ENCODE peak calls at places on chromosomes 2 and 18, in ten cellular contexts. One of them, this sample, is unnamed.

GRCh38 chr2:183227191-183227590 is 102.9 kb downstream of the NUP35 start:
- DNase-seq in endothelial cell of umbilical vein: no peak
- DNase-seq in dorsolateral prefrontal cortex: no peak
- DNase-seq in GM10248: no peak
- DNase-seq in psoas muscle: no peak
- DNase-seq in T-helper 2 cell: no peak
- DNase-seq in GM04504: no peak
- DNase-seq in CD8-positive, alpha-beta memory T cell: no peak
- DNase-seq in CD4-positive, alpha-beta T cell: no peak
- DNase-seq in NCI-H226: no peak
- DNase-seq in this sample: no peak

GRCh38 chr18:7002107-7002506 is 115.5 kb downstream of the LAMA1 start:
- DNase-seq in endothelial cell of umbilical vein: no peak
- DNase-seq in dorsolateral prefrontal cortex: no peak
- DNase-seq in GM10248: no peak
- DNase-seq in psoas muscle: no peak
- DNase-seq in T-helper 2 cell: no peak
- DNase-seq in GM04504: no peak
- DNase-seq in CD8-positive, alpha-beta memory T cell: no peak
- DNase-seq in CD4-positive, alpha-beta T cell: no peak
- DNase-seq in NCI-H226: no peak
- DNase-seq in this sample: no peak

GRCh38 chr2:229943770-229944449 is 21.6 kb downstream of the FBXO36 start:
- DNase-seq in endothelial cell of umbilical vein: no peak
- DNase-seq in dorsolateral prefrontal cortex: no peak
- DNase-seq in GM10248: no peak
- DNase-seq in psoas muscle: no peak
- DNase-seq in T-helper 2 cell: no peak
- DNase-seq in GM04504: no peak
- DNase-seq in CD8-positive, alpha-beta memory T cell: no peak
- DNase-seq in CD4-positive, alpha-beta T cell: no peak
- DNase-seq in NCI-H226: no peak
- DNase-seq in this sample: peak

GRCh38 chr2:168992591-168993349 is 38.4 kb downstream of the ABCB11 start:
- DNase-seq in endothelial cell of umbilical vein: peak
- DNase-seq in dorsolateral prefrontal cortex: no peak
- DNase-seq in GM10248: no peak
- DNase-seq in psoas muscle: no peak
- DNase-seq in T-helper 2 cell: no peak
- DNase-seq in GM04504: no peak
- DNase-seq in CD8-positive, alpha-beta memory T cell: no peak
- DNase-seq in CD4-positive, alpha-beta T cell: no peak
- DNase-seq in NCI-H226: peak
- DNase-seq in this sample: peak

GRCh38 chr2:80496770-80497169 is 192.2 kb upstream of the LRRTM1 start:
- DNase-seq in endothelial cell of umbilical vein: no peak
- DNase-seq in dorsolateral prefrontal cortex: no peak
- DNase-seq in GM10248: no peak
- DNase-seq in psoas muscle: no peak
- DNase-seq in T-helper 2 cell: no peak
- DNase-seq in GM04504: peak
- DNase-seq in CD8-positive, alpha-beta memory T cell: no peak
- DNase-seq in CD4-positive, alpha-beta T cell: no peak
- DNase-seq in NCI-H226: no peak
- DNase-seq in this sample: no peak

GRCh38 chr18:58264846-58265245 is 220.8 kb downstream of the NEDD4L start:
- DNase-seq in endothelial cell of umbilical vein: no peak
- DNase-seq in dorsolateral prefrontal cortex: no peak
- DNase-seq in GM10248: no peak
- DNase-seq in psoas muscle: no peak
- DNase-seq in T-helper 2 cell: no peak
- DNase-seq in GM04504: no peak
- DNase-seq in CD8-positive, alpha-beta memory T cell: no peak
- DNase-seq in CD4-positive, alpha-beta T cell: no peak
- DNase-seq in NCI-H226: no peak
- DNase-seq in this sample: no peak

GRCh38 chr18:49524349-49524748 is 37.3 kb upstream of the C18orf32 start:
- DNase-seq in endothelial cell of umbilical vein: peak
- DNase-seq in dorsolateral prefrontal cortex: no peak
- DNase-seq in GM10248: no peak
- DNase-seq in psoas muscle: no peak
- DNase-seq in T-helper 2 cell: no peak
- DNase-seq in GM04504: no peak
- DNase-seq in CD8-positive, alpha-beta memory T cell: no peak
- DNase-seq in CD4-positive, alpha-beta T cell: no peak
- DNase-seq in NCI-H226: no peak
- DNase-seq in this sample: no peak

GRCh38 chr2:28381225-28382180 is 11.2 kb upstream of the FOSL2 start:
- DNase-seq in endothelial cell of umbilical vein: no peak
- DNase-seq in dorsolateral prefrontal cortex: no peak
- DNase-seq in GM10248: no peak
- DNase-seq in psoas muscle: no peak
- DNase-seq in T-helper 2 cell: no peak
- DNase-seq in GM04504: no peak
- DNase-seq in CD8-positive, alpha-beta memory T cell: peak
- DNase-seq in CD4-positive, alpha-beta T cell: no peak
- DNase-seq in NCI-H226: no peak
- DNase-seq in this sample: no peak

GRCh38 chr2:157246212-157247067 is 11.1 kb upstream of the GALNT5 start:
- DNase-seq in endothelial cell of umbilical vein: no peak
- DNase-seq in dorsolateral prefrontal cortex: no peak
- DNase-seq in GM10248: peak
- DNase-seq in psoas muscle: no peak
- DNase-seq in T-helper 2 cell: no peak
- DNase-seq in GM04504: peak
- DNase-seq in CD8-positive, alpha-beta memory T cell: no peak
- DNase-seq in CD4-positive, alpha-beta T cell: no peak
- DNase-seq in NCI-H226: peak
- DNase-seq in this sample: no peak

GRCh38 chr2:64230540-64230939 is 86.3 kb upstream of the PELI1 start:
- DNase-seq in endothelial cell of umbilical vein: no peak
- DNase-seq in dorsolateral prefrontal cortex: no peak
- DNase-seq in GM10248: no peak
- DNase-seq in psoas muscle: no peak
- DNase-seq in T-helper 2 cell: no peak
- DNase-seq in GM04504: no peak
- DNase-seq in CD8-positive, alpha-beta memory T cell: no peak
- DNase-seq in CD4-positive, alpha-beta T cell: no peak
- DNase-seq in NCI-H226: peak
- DNase-seq in this sample: no peak

GRCh38 chr2:203667838-203668237 is 38.6 kb upstream of the CD28 start:
- DNase-seq in endothelial cell of umbilical vein: no peak
- DNase-seq in dorsolateral prefrontal cortex: no peak
- DNase-seq in GM10248: no peak
- DNase-seq in psoas muscle: no peak
- DNase-seq in T-helper 2 cell: no peak
- DNase-seq in GM04504: no peak
- DNase-seq in CD8-positive, alpha-beta memory T cell: no peak
- DNase-seq in CD4-positive, alpha-beta T cell: no peak
- DNase-seq in NCI-H226: no peak
- DNase-seq in this sample: no peak

GRCh38 chr2:6922201-6922656 is 5.0 kb downstream of the RNF144A start:
- DNase-seq in endothelial cell of umbilical vein: no peak
- DNase-seq in dorsolateral prefrontal cortex: no peak
- DNase-seq in GM10248: no peak
- DNase-seq in psoas muscle: no peak
- DNase-seq in T-helper 2 cell: no peak
- DNase-seq in GM04504: no peak
- DNase-seq in CD8-positive, alpha-beta memory T cell: no peak
- DNase-seq in CD4-positive, alpha-beta T cell: no peak
- DNase-seq in NCI-H226: no peak
- DNase-seq in this sample: peak

GRCh38 chr2:217125004-217125403 is 265.1 kb upstream of the TNP1 start:
- DNase-seq in endothelial cell of umbilical vein: no peak
- DNase-seq in dorsolateral prefrontal cortex: no peak
- DNase-seq in GM10248: no peak
- DNase-seq in psoas muscle: no peak
- DNase-seq in T-helper 2 cell: no peak
- DNase-seq in GM04504: no peak
- DNase-seq in CD8-positive, alpha-beta memory T cell: no peak
- DNase-seq in CD4-positive, alpha-beta T cell: no peak
- DNase-seq in NCI-H226: no peak
- DNase-seq in this sample: no peak

GRCh38 chr2:212863185-212863588 is 288.2 kb downstream of the IKZF2 start:
- DNase-seq in endothelial cell of umbilical vein: peak
- DNase-seq in dorsolateral prefrontal cortex: no peak
- DNase-seq in GM10248: peak
- DNase-seq in psoas muscle: no peak
- DNase-seq in T-helper 2 cell: no peak
- DNase-seq in GM04504: no peak
- DNase-seq in CD8-positive, alpha-beta memory T cell: no peak
- DNase-seq in CD4-positive, alpha-beta T cell: no peak
- DNase-seq in NCI-H226: no peak
- DNase-seq in this sample: peak

GRCh38 chr2:132971310-132972061 is 301.5 kb upstream of the LYPD1 start:
- DNase-seq in endothelial cell of umbilical vein: no peak
- DNase-seq in dorsolateral prefrontal cortex: no peak
- DNase-seq in GM10248: no peak
- DNase-seq in psoas muscle: no peak
- DNase-seq in T-helper 2 cell: no peak
- DNase-seq in GM04504: no peak
- DNase-seq in CD8-positive, alpha-beta memory T cell: no peak
- DNase-seq in CD4-positive, alpha-beta T cell: no peak
- DNase-seq in NCI-H226: no peak
- DNase-seq in this sample: no peak

GRCh38 chr2:127108090-127108523 is 1.2 kb upstream of the BIN1 start:
- DNase-seq in endothelial cell of umbilical vein: no peak
- DNase-seq in dorsolateral prefrontal cortex: peak
- DNase-seq in GM10248: no peak
- DNase-seq in psoas muscle: no peak
- DNase-seq in T-helper 2 cell: no peak
- DNase-seq in GM04504: no peak
- DNase-seq in CD8-positive, alpha-beta memory T cell: no peak
- DNase-seq in CD4-positive, alpha-beta T cell: no peak
- DNase-seq in NCI-H226: no peak
- DNase-seq in this sample: no peak

GRCh38 chr2:177187631-177188312 is 24.8 kb upstream of the HNRNPA3 start:
- DNase-seq in endothelial cell of umbilical vein: no peak
- DNase-seq in dorsolateral prefrontal cortex: no peak
- DNase-seq in GM10248: no peak
- DNase-seq in psoas muscle: no peak
- DNase-seq in T-helper 2 cell: no peak
- DNase-seq in GM04504: no peak
- DNase-seq in CD8-positive, alpha-beta memory T cell: no peak
- DNase-seq in CD4-positive, alpha-beta T cell: no peak
- DNase-seq in NCI-H226: no peak
- DNase-seq in this sample: no peak

GRCh38 chr2:75025216-75025615 is 66.8 kb downstream of the POLE4 start:
- DNase-seq in endothelial cell of umbilical vein: no peak
- DNase-seq in dorsolateral prefrontal cortex: no peak
- DNase-seq in GM10248: no peak
- DNase-seq in psoas muscle: no peak
- DNase-seq in T-helper 2 cell: no peak
- DNase-seq in GM04504: no peak
- DNase-seq in CD8-positive, alpha-beta memory T cell: no peak
- DNase-seq in CD4-positive, alpha-beta T cell: no peak
- DNase-seq in NCI-H226: no peak
- DNase-seq in this sample: no peak

GRCh38 chr2:185934232-185934631 is 195.6 kb downstream of the FSIP2 start:
- DNase-seq in endothelial cell of umbilical vein: no peak
- DNase-seq in dorsolateral prefrontal cortex: no peak
- DNase-seq in GM10248: no peak
- DNase-seq in psoas muscle: no peak
- DNase-seq in T-helper 2 cell: no peak
- DNase-seq in GM04504: no peak
- DNase-seq in CD8-positive, alpha-beta memory T cell: no peak
- DNase-seq in CD4-positive, alpha-beta T cell: no peak
- DNase-seq in NCI-H226: no peak
- DNase-seq in this sample: no peak

GRCh38 chr2:16062471-16063250 is 122.3 kb downstream of the MYCN start:
- DNase-seq in endothelial cell of umbilical vein: no peak
- DNase-seq in dorsolateral prefrontal cortex: no peak
- DNase-seq in GM10248: no peak
- DNase-seq in psoas muscle: no peak
- DNase-seq in T-helper 2 cell: no peak
- DNase-seq in GM04504: no peak
- DNase-seq in CD8-positive, alpha-beta memory T cell: no peak
- DNase-seq in CD4-positive, alpha-beta T cell: no peak
- DNase-seq in NCI-H226: no peak
- DNase-seq in this sample: no peak

GRCh38 chr2:86302320-86302719 is 35.1 kb downstream of the REEP1 start:
- DNase-seq in endothelial cell of umbilical vein: no peak
- DNase-seq in dorsolateral prefrontal cortex: no peak
- DNase-seq in GM10248: no peak
- DNase-seq in psoas muscle: no peak
- DNase-seq in T-helper 2 cell: no peak
- DNase-seq in GM04504: no peak
- DNase-seq in CD8-positive, alpha-beta memory T cell: no peak
- DNase-seq in CD4-positive, alpha-beta T cell: no peak
- DNase-seq in NCI-H226: peak
- DNase-seq in this sample: no peak

GRCh38 chr2:158025263-158025996 is 76.2 kb upstream of the UPP2 start:
- DNase-seq in endothelial cell of umbilical vein: no peak
- DNase-seq in dorsolateral prefrontal cortex: no peak
- DNase-seq in GM10248: no peak
- DNase-seq in psoas muscle: no peak
- DNase-seq in T-helper 2 cell: no peak
- DNase-seq in GM04504: peak
- DNase-seq in CD8-positive, alpha-beta memory T cell: no peak
- DNase-seq in CD4-positive, alpha-beta T cell: no peak
- DNase-seq in NCI-H226: no peak
- DNase-seq in this sample: no peak

GRCh38 chr2:43178602-43179542 is 47.5 kb downstream of the ZFP36L2 start:
- DNase-seq in endothelial cell of umbilical vein: peak
- DNase-seq in dorsolateral prefrontal cortex: no peak
- DNase-seq in GM10248: no peak
- DNase-seq in psoas muscle: peak
- DNase-seq in T-helper 2 cell: no peak
- DNase-seq in GM04504: peak
- DNase-seq in CD8-positive, alpha-beta memory T cell: no peak
- DNase-seq in CD4-positive, alpha-beta T cell: peak
- DNase-seq in NCI-H226: peak
- DNase-seq in this sample: peak

GRCh38 chr2:218010116-218010837 is 7.5 kb upstream of the TNS1 start:
- DNase-seq in endothelial cell of umbilical vein: peak
- DNase-seq in dorsolateral prefrontal cortex: no peak
- DNase-seq in GM10248: peak
- DNase-seq in psoas muscle: peak
- DNase-seq in T-helper 2 cell: no peak
- DNase-seq in GM04504: no peak
- DNase-seq in CD8-positive, alpha-beta memory T cell: no peak
- DNase-seq in CD4-positive, alpha-beta T cell: peak
- DNase-seq in NCI-H226: peak
- DNase-seq in this sample: peak

GRCh38 chr2:130388221-130388907 is 32.5 kb downstream of the PTPN18 start:
- DNase-seq in endothelial cell of umbilical vein: no peak
- DNase-seq in dorsolateral prefrontal cortex: no peak
- DNase-seq in GM10248: no peak
- DNase-seq in psoas muscle: no peak
- DNase-seq in T-helper 2 cell: no peak
- DNase-seq in GM04504: no peak
- DNase-seq in CD8-positive, alpha-beta memory T cell: no peak
- DNase-seq in CD4-positive, alpha-beta T cell: no peak
- DNase-seq in NCI-H226: no peak
- DNase-seq in this sample: no peak

GRCh38 chr18:45324081-45324480 is 291.2 kb upstream of the SLC14A2 start:
- DNase-seq in endothelial cell of umbilical vein: no peak
- DNase-seq in dorsolateral prefrontal cortex: no peak
- DNase-seq in GM10248: no peak
- DNase-seq in psoas muscle: no peak
- DNase-seq in T-helper 2 cell: no peak
- DNase-seq in GM04504: no peak
- DNase-seq in CD8-positive, alpha-beta memory T cell: no peak
- DNase-seq in CD4-positive, alpha-beta T cell: no peak
- DNase-seq in NCI-H226: no peak
- DNase-seq in this sample: no peak

GRCh38 chr18:71036783-71037182 is 747.9 kb downstream of the SOCS6 start:
- DNase-seq in endothelial cell of umbilical vein: peak
- DNase-seq in dorsolateral prefrontal cortex: no peak
- DNase-seq in GM10248: no peak
- DNase-seq in psoas muscle: no peak
- DNase-seq in T-helper 2 cell: no peak
- DNase-seq in GM04504: no peak
- DNase-seq in CD8-positive, alpha-beta memory T cell: no peak
- DNase-seq in CD4-positive, alpha-beta T cell: no peak
- DNase-seq in NCI-H226: peak
- DNase-seq in this sample: peak

GRCh38 chr2:68086166-68086565 is 23.4 kb upstream of the C1D start:
- DNase-seq in endothelial cell of umbilical vein: no peak
- DNase-seq in dorsolateral prefrontal cortex: no peak
- DNase-seq in GM10248: no peak
- DNase-seq in psoas muscle: no peak
- DNase-seq in T-helper 2 cell: no peak
- DNase-seq in GM04504: no peak
- DNase-seq in CD8-positive, alpha-beta memory T cell: no peak
- DNase-seq in CD4-positive, alpha-beta T cell: no peak
- DNase-seq in NCI-H226: no peak
- DNase-seq in this sample: no peak

This sample was measured in lung microvascular endothelial cell.